ENCODE peak calls at places on chromosomes 7 and 10, in six cellular contexts. Y, B, A, L, R and T are unnamed samples. For H3K9me3, the result is how much of the 10 kb centered on the place peaks cover.

GRCh38 chr7:102101111-102101551 is 185.5 kb upstream of the SH2B2 start:
- DNase-seq in Y (no peak), B (no peak), A (no peak), L (no peak), R (no peak), T (no peak)

GRCh38 chr7:460374-461117 is 59.1 kb downstream of the PDGFA start:
- DNase-seq in Y (no peak), B (peak), A (no peak), L (no peak), R (peak), T (no peak)

GRCh38 chr7:7719235-7719634 is 828 bp upstream of the RPA3 start:
- DNase-seq in Y (peak), B (no peak), A (peak), L (peak), R (no peak), T (no peak)

GRCh38 chr10:114256822-114257221 is 17.8 kb downstream of the VWA2 start:
- DNase-seq in Y (no peak), B (no peak), A (no peak), L (no peak), R (no peak), T (no peak)

GRCh38 chr10:61869772-61870520 is 31.6 kb upstream of the ARID5B start:
- DNase-seq in Y (no peak), B (no peak), A (no peak), L (no peak), R (no peak), T (no peak)

GRCh38 chr7:2508327-2509231 is 11.0 kb upstream of the LFNG start:
- DNase-seq in Y (peak), B (peak), A (peak), L (peak), R (no peak), T (peak)

GRCh38 chr10:71584461-71584860 is 135.1 kb downstream of the C10orf105 start:
- DNase-seq in Y (no peak), B (no peak), A (no peak), L (no peak), R (no peak), T (no peak)

GRCh38 chr7:32019008-32019578 is 51.1 kb downstream of the PDE1C start:
- DNase-seq in Y (no peak), B (no peak), A (no peak), L (no peak), R (no peak), T (no peak)

GRCh38 chr10:69994262-69994661 is 58.4 kb upstream of the MACROH2A2 start:
- DNase-seq in Y (peak), B (no peak), A (peak), L (peak), R (peak), T (no peak)

GRCh38 chr10:33109384-33109783 is 151.4 kb upstream of the ITGB1 start:
- DNase-seq in Y (no peak), B (no peak), A (no peak), L (no peak), R (no peak), T (no peak)

GRCh38 chr7:151681726-151682125 is 162.0 kb upstream of the RHEB start:
- DNase-seq in Y (no peak), B (no peak), A (no peak), L (no peak), R (no peak), T (no peak)

GRCh38 chr10:93436577-93436976 is 45.6 kb downstream of the MYOF start:
- DNase-seq in Y (no peak), B (peak), A (no peak), L (peak), R (no peak), T (no peak)

GRCh38 chr10:101031796-101032636 is 982 bp downstream of the SFXN3 start:
- DNase-seq in Y (no peak), B (peak), A (peak), L (peak), R (peak), T (peak)

GRCh38 chr7:16484453-16485158 is 19.1 kb upstream of the SOSTDC1 start:
- DNase-seq in Y (no peak), B (no peak), A (no peak), L (no peak), R (no peak), T (no peak)

GRCh38 chr7:152733286-152733934 is 26.1 kb upstream of the ACTR3B start:
- DNase-seq in Y (no peak), B (no peak), A (no peak), L (no peak), R (peak), T (no peak)

GRCh38 chr10:110857265-110858158 is 14.2 kb upstream of the PDCD4 start:
- DNase-seq in Y (peak), B (no peak), A (peak), L (no peak), R (no peak), T (no peak)

GRCh38 chr10:73979428-73980407 is 18.2 kb upstream of the VCL start:
- DNase-seq in Y (no peak), B (no peak), A (no peak), L (no peak), R (no peak), T (no peak)

GRCh38 chr7:5681979-5682546 is 99.4 kb downstream of the RNF216 start:
- DNase-seq in Y (no peak), B (no peak), A (no peak), L (no peak), R (no peak), T (no peak)

GRCh38 chr10:28732091-28732490 is 54.8 kb downstream of the BAMBI start:
- DNase-seq in Y (no peak), B (no peak), A (no peak), L (no peak), R (no peak), T (no peak)

GRCh38 chr7:11212816-11213215 is 239.1 kb downstream of the PHF14 start:
- DNase-seq in Y (no peak), B (no peak), A (no peak), L (no peak), R (no peak), T (no peak)

GRCh38 chr7:83546586-83546985 is 102.4 kb downstream of the SEMA3E start:
- DNase-seq in Y (no peak), B (no peak), A (no peak), L (no peak), R (no peak), T (no peak)

GRCh38 chr7:98178321-98178720 is 32.9 kb upstream of the BHLHA15 start:
- DNase-seq in Y (no peak), B (peak), A (no peak), L (no peak), R (no peak), T (no peak)

GRCh38 chr10:49844775-49845561 is 82.8 kb upstream of the OGDHL start:
- DNase-seq in Y (no peak), B (no peak), A (no peak), L (no peak), R (no peak), T (no peak)

GRCh38 chr7:26143298-26144044 is 8.5 kb upstream of the NFE2L3 start:
- DNase-seq in Y (no peak), B (no peak), A (no peak), L (no peak), R (no peak), T (no peak)

GRCh38 chr7:75962607-75963382 is 31.6 kb downstream of the TMEM120A start:
- DNase-seq in Y (no peak), B (no peak), A (no peak), L (no peak), R (no peak), T (no peak)

GRCh38 chr10:93468532-93469213 is 13.5 kb downstream of the MYOF start:
- DNase-seq in Y (no peak), B (no peak), A (no peak), L (peak), R (no peak), T (no peak)

GRCh38 chr7:156950381-156950858 is 908 bp downstream of the NOM1 start:
- DNase-seq in Y (no peak), B (no peak), A (no peak), L (no peak), R (no peak), T (no peak)

GRCh38 chr7:81014266-81014665 is 95.4 kb upstream of the SEMA3C start:
- DNase-seq in Y (no peak), B (no peak), A (no peak), L (no peak), R (no peak), T (no peak)
- H3K9me3 ChIP-seq in Y (under half), B (under half), A (under half), L (under half), R (under half), T (under half)

GRCh38 chr7:55249332-55249731 is 115.8 kb upstream of the LANCL2 start:
- DNase-seq in Y (no peak), B (no peak), A (no peak), L (no peak), R (no peak), T (no peak)

GRCh38 chr7:55251313-55251712 is 113.8 kb upstream of the LANCL2 start:
- DNase-seq in Y (no peak), B (no peak), A (no peak), L (no peak), R (no peak), T (no peak)

GRCh38 chr7:55251911-55252310 is 113.2 kb upstream of the LANCL2 start:
- DNase-seq in Y (no peak), B (no peak), A (no peak), L (no peak), R (no peak), T (no peak)

GRCh38 chr7:55248526-55248925 is 116.6 kb upstream of the LANCL2 start:
- DNase-seq in Y (no peak), B (no peak), A (no peak), L (no peak), R (no peak), T (no peak)

DNA sequence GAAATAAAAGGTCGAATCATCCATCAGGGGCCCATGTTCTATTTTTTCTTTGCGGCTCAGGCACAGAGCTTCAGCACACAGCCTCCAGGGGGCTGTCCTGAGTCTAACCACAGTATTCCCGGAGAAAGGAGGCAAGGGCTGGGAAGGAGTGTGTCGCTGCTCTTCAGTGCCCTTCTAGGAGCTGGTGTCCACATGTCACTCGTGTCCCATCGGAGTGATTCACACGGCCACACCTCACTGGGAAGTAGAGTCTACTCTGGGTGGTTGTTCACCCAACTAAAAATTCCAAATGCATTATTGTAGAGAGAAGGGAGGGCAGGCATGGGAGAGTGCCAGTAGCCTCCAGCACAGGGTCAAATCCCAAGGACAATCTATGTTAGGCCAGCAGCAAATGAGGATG is 114.8 kb upstream of the LANCL2 start:
- DNase-seq in Y (no peak), B (no peak), A (peak), L (no peak), R (peak), T (no peak)
- TF ChIP-seq CTCF in Y (peak), B (no peak), A (peak), L (peak), R (peak), T (no peak)

DNA sequence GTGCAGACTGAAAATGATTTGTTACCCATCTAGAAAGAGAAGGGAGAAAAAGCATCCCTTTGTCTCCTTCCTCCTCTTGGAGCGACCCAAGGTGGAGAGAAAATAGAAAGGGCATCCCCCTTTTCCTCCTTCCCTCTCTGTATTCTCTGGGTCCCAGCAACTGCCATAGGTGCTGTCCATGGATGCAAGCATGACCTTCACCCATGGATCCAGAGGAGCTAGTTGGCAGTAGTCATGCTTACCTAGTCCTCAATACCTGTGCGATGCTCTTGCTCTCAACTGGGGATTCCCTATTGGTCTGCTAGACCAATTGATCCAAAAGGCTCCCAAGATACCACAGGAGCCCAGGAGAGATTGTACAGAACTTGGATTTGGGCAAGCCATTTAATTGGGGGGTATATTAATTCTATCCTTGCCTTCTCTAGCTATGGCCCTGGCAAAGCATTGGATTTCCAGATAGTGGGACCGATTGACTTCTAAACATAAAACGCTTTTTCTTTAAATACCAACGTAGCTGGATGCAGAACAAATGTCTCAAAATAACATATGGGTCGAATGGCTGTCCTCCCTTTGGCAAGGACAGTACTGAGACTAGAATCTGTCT is 547.8 kb upstream of the IGFBP3 start:
- DNase-seq in Y (no peak), B (no peak), A (peak), L (no peak), R (no peak), T (no peak)
- H3K9me3 ChIP-seq in Y (under half), B (half or more), A (under half), L (half or more), R (under half), T (half or more)

DNA sequence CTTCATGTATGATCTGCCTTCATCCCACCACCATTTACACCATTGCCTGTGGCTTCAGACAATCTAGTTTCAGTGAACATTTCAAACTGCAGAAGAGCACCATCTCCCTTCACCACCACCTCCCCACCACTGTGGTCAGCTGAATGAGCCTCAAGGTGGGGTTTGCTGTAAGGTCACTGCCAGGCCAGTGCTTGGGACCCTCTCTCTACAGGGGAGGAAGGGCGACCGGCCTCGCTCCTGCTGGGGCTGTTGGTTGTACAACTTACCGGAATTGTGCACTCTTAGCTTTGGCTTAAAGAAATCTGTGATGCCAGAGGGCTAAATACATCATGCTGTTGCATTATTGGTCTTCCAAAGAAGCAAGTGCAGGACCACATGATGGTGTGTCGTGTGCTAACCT is 26.6 kb downstream of the PFKP start:
- DNase-seq in Y (no peak), B (no peak), A (no peak), L (no peak), R (no peak), T (no peak)
- TF ChIP-seq CTCF in Y (no peak), B (no peak), A (no peak), L (no peak), R (no peak), T (no peak)

DNA sequence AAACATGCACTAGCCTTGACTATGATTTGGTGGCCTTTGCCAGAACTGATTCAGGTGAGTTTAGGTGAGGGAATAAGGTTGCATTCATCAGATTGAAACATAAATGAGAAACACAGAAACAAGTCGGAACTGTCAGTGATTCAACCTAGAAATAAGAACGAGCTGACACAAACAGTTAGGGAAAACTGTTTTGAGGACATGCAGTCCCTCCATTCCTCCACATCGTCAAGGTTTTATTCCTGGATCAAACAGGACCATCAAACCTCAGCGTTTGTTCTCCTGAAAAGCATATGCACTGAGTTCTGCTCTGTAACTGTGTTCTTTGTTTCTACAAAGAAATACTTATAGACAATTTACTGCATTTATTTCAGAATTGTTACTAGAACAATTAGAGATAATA is 1.7 kb downstream of the ZNF248 start:
- DNase-seq in Y (no peak), B (no peak), A (no peak), L (no peak), R (no peak), T (no peak)
- H3K9me3 ChIP-seq in Y (under half), B (under half), A (under half), L (under half), R (under half), T (under half)